ENCODE peak calls at places on chromosomes 12 and 14, in seven cellular contexts. G, S, H, D, A, Z and P are unnamed samples.

GRCh38 chr12:127176804-127177203 is 1090.2 kb upstream of the TMEM132C start:
- DNase-seq in G (no peak), S (no peak), H (no peak), D (no peak), A (no peak), Z (no peak), P (no peak)

GRCh38 chr12:26953447-26953846 is 15.2 kb downstream of the FGFR1OP2 start:
- DNase-seq in G (no peak), S (peak; percentile 78), H (no peak), D (no peak), A (peak; percentile 44), Z (no peak), P (no peak)

GRCh38 chr12:59444932-59445331 is 150.9 kb upstream of the SLC16A7 start:
- DNase-seq in G (no peak), S (no peak), H (peak; percentile 2), D (no peak), A (peak; percentile 7), Z (no peak), P (no peak)

GRCh38 chr12:115267891-115268290 is 583.9 kb upstream of the TBX3 start:
- DNase-seq in G (no peak), S (no peak), H (no peak), D (no peak), A (peak; percentile 4), Z (no peak), P (no peak)

GRCh38 chr12:108596854-108597558 is 878 bp downstream of the TMEM119 start:
- DNase-seq in G (no peak), S (no peak), H (no peak), D (no peak), A (no peak), Z (no peak), P (no peak)

GRCh38 chr14:92004062-92004461 is 35.8 kb downstream of the TRIP11 start:
- DNase-seq in G (no peak), S (no peak), H (no peak), D (no peak), A (peak; percentile 57), Z (no peak), P (no peak)

GRCh38 chr14:35578639-35579038 is 44.7 kb downstream of the INSM2 start:
- DNase-seq in G (no peak), S (no peak), H (no peak), D (no peak), A (no peak), Z (no peak), P (no peak)

GRCh38 chr14:83289390-83289789 is 1755.7 kb upstream of the SEL1L start:
- DNase-seq in G (no peak), S (no peak), H (no peak), D (no peak), A (no peak), Z (no peak), P (no peak)

GRCh38 chr14:68124885-68125731 is 305.5 kb downstream of the RAD51B start:
- DNase-seq in G (no peak), S (no peak), H (no peak), D (no peak), A (peak; percentile 96), Z (no peak), P (no peak)

GRCh38 chr12:91180577-91180976 is 2.0 kb downstream of the DCN start:
- DNase-seq in G (no peak), S (peak; percentile 5), H (no peak), D (no peak), A (peak; percentile 5), Z (no peak), P (no peak)